ENCODE peak calls at places on chromosomes 12 and 14, in five cellular contexts. One of them, this sample, is unnamed.

GRCh38 chr14:47442206-47442605 is 233.2 kb downstream of the MDGA2 start:
- DNase-seq in HL-60: no peak
- DNase-seq in B cell: no peak
- DNase-seq in NCI-H1105: no peak
- DNase-seq in Caki2: peak
- DNase-seq in this sample: no peak

GRCh38 chr12:92533280-92533890 is 169.4 kb upstream of the PLEKHG7 start:
- DNase-seq in HL-60: no peak
- DNase-seq in Caki2: no peak
- DNase-seq in NCI-H1105: no peak
- DNase-seq in B cell: no peak
- DNase-seq in this sample: no peak

GRCh38 chr12:96155781-96156180 is 38.4 kb upstream of the ELK3 start:
- DNase-seq in Caki2: no peak
- DNase-seq in NCI-H1105: no peak
- DNase-seq in B cell: no peak
- DNase-seq in HL-60: no peak
- DNase-seq in this sample: no peak

GRCh38 chr14:24595046-24595808 is 14.3 kb downstream of the GZMH start:
- DNase-seq in NCI-H1105: no peak
- DNase-seq in Caki2: no peak
- DNase-seq in B cell: no peak
- DNase-seq in HL-60: no peak
- DNase-seq in this sample: no peak

GRCh38 chr12:119615518-119616475 is 22.2 kb downstream of the TMEM233 start:
- DNase-seq in NCI-H1105: no peak
- DNase-seq in HL-60: no peak
- DNase-seq in Caki2: no peak
- DNase-seq in B cell: no peak
- DNase-seq in this sample: no peak

GRCh38 chr12:43676183-43676813 is 82.3 kb downstream of the PUS7L start:
- DNase-seq in B cell: no peak
- DNase-seq in NCI-H1105: no peak
- DNase-seq in HL-60: peak
- DNase-seq in Caki2: no peak
- DNase-seq in this sample: no peak

GRCh38 chr12:105831372-105831771 is 307.4 kb downstream of the NUAK1 start:
- DNase-seq in Caki2: no peak
- DNase-seq in NCI-H1105: no peak
- DNase-seq in HL-60: no peak
- DNase-seq in B cell: no peak
- DNase-seq in this sample: no peak

GRCh38 chr12:75489613-75490210 is 9.2 kb downstream of the GLIPR1 start:
- DNase-seq in NCI-H1105: no peak
- DNase-seq in Caki2: no peak
- DNase-seq in HL-60: no peak
- DNase-seq in B cell: no peak
- DNase-seq in this sample: no peak

GRCh38 chr12:109900752-109901580 is 892 bp downstream of the TCHP start:
- DNase-seq in NCI-H1105: no peak
- DNase-seq in B cell: no peak
- DNase-seq in HL-60: no peak
- DNase-seq in Caki2: no peak
- DNase-seq in this sample: no peak

GRCh38 chr12:75784591-75784990 is 247.0 kb downstream of the PHLDA1 start:
- DNase-seq in HL-60: no peak
- DNase-seq in B cell: no peak
- DNase-seq in NCI-H1105: peak
- DNase-seq in Caki2: peak
- DNase-seq in this sample: peak